ENCODE peak calls at places on chromosomes 7 and 10, in nine cellular contexts. Z is activated naive CD8-positive, alpha-beta T cell treated with anti-CD3 and anti-CD28 coated beads, Interleukin-2, amount 50 U/mL, for 24 hours; P is GM23248; L is AG04450; A is activated CD8-positive, alpha-beta memory T cell treated with anti-CD3 and anti-CD28 coated beads, Interleukin-2, amount 50 U/mL, for 48 hours; S is activated CD4-positive, alpha-beta T cell treated with anti-CD3 and anti-CD28 coated beads, Interleukin-2, amount 50 U/mL, for 4 hours; R is ecto neural progenitor cell; E is NCI-H1105 treated with DMSO at 0.1 percent for 48 hours; G is NCI-H187. D is an unnamed sample.

GRCh38 chr10:113618338-113618737 is 45.5 kb downstream of the NRAP start:
- DNase-seq in P (no peak), S (no peak), R (no peak), A (no peak), E (no peak), Z (no peak), G (no peak), L (no peak), D (no peak)

GRCh38 chr10:4546500-4546899 is 279.5 kb upstream of the AKR1E2 start:
- DNase-seq in A (peak; percentile 55), L (peak; percentile 33), Z (peak; percentile 16), S (peak; percentile 4), P (peak; percentile 77), R (no peak), E (no peak), G (no peak), D (no peak)

GRCh38 chr7:1919539-1920265 is 249.6 kb downstream of the ELFN1 start:
- DNase-seq in A (no peak), L (no peak), E (no peak), Z (no peak), R (no peak), S (no peak), P (peak; percentile 28), G (no peak), D (no peak)

GRCh38 chr7:67771840-67772605 is 775.4 kb downstream of the TYW1 start:
- DNase-seq in A (no peak), E (no peak), G (peak; percentile 11), R (no peak), P (no peak), L (no peak), Z (no peak), S (no peak), D (no peak)

GRCh38 chr10:78339251-78339650 is 305.6 kb downstream of the RPS24 start:
- DNase-seq in E (no peak), S (no peak), P (no peak), G (no peak), R (peak; percentile 31), A (peak; percentile 18), L (no peak), Z (no peak), D (no peak)

GRCh38 chr10:119541459-119542356 is 811 bp downstream of the RGS10 start:
- DNase-seq in E (no peak), L (no peak), P (peak; percentile 72), A (peak; percentile 84), S (peak; percentile 73), R (no peak), G (no peak), Z (peak; percentile 69), D (no peak)

GRCh38 chr7:155300641-155301452 is 3.2 kb downstream of the INSIG1 start:
- DNase-seq in G (no peak), E (no peak), S (no peak), Z (no peak), P (no peak), R (no peak), A (no peak), L (no peak), D (no peak)

GRCh38 chr10:79128923-79129305 is 60.1 kb downstream of the ZMIZ1 start:
- DNase-seq in Z (no peak), G (no peak), A (no peak), R (no peak), P (no peak), E (no peak), S (no peak), L (no peak), D (no peak)

GRCh38 chr7:74178632-74179031 is 4.5 kb downstream of the EIF4H start:
- DNase-seq in A (no peak), E (no peak), L (no peak), R (no peak), Z (no peak), G (no peak), P (peak; percentile 78), S (no peak), D (no peak)

GRCh38 chr7:104903781-104904180 is 110.2 kb upstream of the KMT2E start:
- DNase-seq in A (no peak), P (no peak), E (no peak), R (no peak), G (no peak), Z (no peak), S (no peak), L (no peak), D (no peak)

GRCh38 chr10:123808873-123809272 is 82.7 kb downstream of the CPXM2 start:
- DNase-seq in Z (no peak), S (no peak), E (no peak), A (no peak), R (peak; percentile 8), G (no peak), P (peak; percentile 97), L (no peak), D (no peak)

GRCh38 chr7:36021367-36021766 is 131.7 kb upstream of the EEPD1 start:
- DNase-seq in E (no peak), P (peak; percentile 10), L (no peak), Z (peak; percentile 19), A (no peak), R (no peak), S (no peak), G (no peak), D (no peak)

GRCh38 chr10:5620966-5621365 is 45.4 kb downstream of the ASB13 start:
- DNase-seq in L (no peak), Z (no peak), P (no peak), S (no peak), E (no peak), A (no peak), G (no peak), R (no peak), D (no peak)

GRCh38 chr10:49387029-49387428 is 8.9 kb downstream of the DRGX start:
- DNase-seq in S (no peak), G (no peak), A (no peak), L (peak; percentile 68), P (peak; percentile 97), E (no peak), R (no peak), Z (no peak), D (no peak)

GRCh38 chr7:143002106-143002505 is 24.8 kb downstream of the OR9A2 start:
- DNase-seq in E (peak; percentile 16), P (peak; percentile 37), Z (no peak), S (no peak), R (no peak), A (no peak), L (no peak), G (no peak), D (no peak)

D was measured in NCI-H2107.